ENCODE peak calls at places on chromosome 1, in ten cellular contexts. One of them, this sample, is unnamed.

GRCh38 chr1:221994274-221994698 is 252.4 kb upstream of the DUSP10 start:
- DNase-seq in uterus: no peak
- DNase-seq in suprapubic skin: no peak
- DNase-seq in tibial nerve: no peak
- DNase-seq in sigmoid colon: no peak
- DNase-seq in thyroid gland: no peak
- DNase-seq in prostate gland: no peak
- DNase-seq in esophagus muscularis mucosa: peak
- DNase-seq in right lobe of liver: no peak
- DNase-seq in testis: no peak
- DNase-seq in this sample: no peak

GRCh38 chr1:31815752-31816484 is at the start of gene SPOCD1:
- DNase-seq in uterus: peak
- DNase-seq in suprapubic skin: peak
- DNase-seq in tibial nerve: peak
- DNase-seq in sigmoid colon: peak
- DNase-seq in thyroid gland: peak
- DNase-seq in prostate gland: peak
- DNase-seq in esophagus muscularis mucosa: no peak
- DNase-seq in right lobe of liver: peak
- DNase-seq in testis: peak
- DNase-seq in this sample: peak

GRCh38 chr1:218755128-218755527 is 410.0 kb downstream of the TGFB2 start:
- DNase-seq in uterus: no peak
- DNase-seq in suprapubic skin: no peak
- DNase-seq in tibial nerve: no peak
- DNase-seq in sigmoid colon: no peak
- DNase-seq in thyroid gland: no peak
- DNase-seq in prostate gland: no peak
- DNase-seq in esophagus muscularis mucosa: no peak
- DNase-seq in right lobe of liver: no peak
- DNase-seq in testis: no peak
- DNase-seq in this sample: no peak

GRCh38 chr1:20848162-20848561 is 61.1 kb upstream of the HP1BP3 start:
- DNase-seq in uterus: no peak
- DNase-seq in suprapubic skin: no peak
- DNase-seq in tibial nerve: no peak
- DNase-seq in sigmoid colon: no peak
- DNase-seq in thyroid gland: no peak
- DNase-seq in prostate gland: no peak
- DNase-seq in esophagus muscularis mucosa: no peak
- DNase-seq in right lobe of liver: no peak
- DNase-seq in testis: no peak
- DNase-seq in this sample: no peak

GRCh38 chr1:224456637-224456953 is 22.0 kb upstream of the WDR26 start:
- DNase-seq in uterus: no peak
- DNase-seq in suprapubic skin: no peak
- DNase-seq in tibial nerve: no peak
- DNase-seq in sigmoid colon: no peak
- DNase-seq in thyroid gland: peak
- DNase-seq in prostate gland: no peak
- DNase-seq in esophagus muscularis mucosa: no peak
- DNase-seq in right lobe of liver: no peak
- DNase-seq in testis: no peak
- DNase-seq in this sample: no peak

GRCh38 chr1:66535853-66536252 is 1.9 kb downstream of the SGIP1 start:
- DNase-seq in uterus: no peak
- DNase-seq in suprapubic skin: no peak
- DNase-seq in tibial nerve: no peak
- DNase-seq in sigmoid colon: no peak
- DNase-seq in thyroid gland: no peak
- DNase-seq in prostate gland: no peak
- DNase-seq in esophagus muscularis mucosa: no peak
- DNase-seq in right lobe of liver: no peak
- DNase-seq in testis: no peak
- DNase-seq in this sample: no peak

GRCh38 chr1:183569141-183569540 is 21.1 kb downstream of the NCF2 start:
- DNase-seq in uterus: no peak
- DNase-seq in suprapubic skin: no peak
- DNase-seq in tibial nerve: no peak
- DNase-seq in sigmoid colon: no peak
- DNase-seq in thyroid gland: no peak
- DNase-seq in prostate gland: no peak
- DNase-seq in esophagus muscularis mucosa: no peak
- DNase-seq in right lobe of liver: no peak
- DNase-seq in testis: no peak
- DNase-seq in this sample: no peak

GRCh38 chr1:105137543-105138444 is 1388.1 kb downstream of the AMY1C start:
- DNase-seq in uterus: no peak
- DNase-seq in suprapubic skin: no peak
- DNase-seq in tibial nerve: no peak
- DNase-seq in sigmoid colon: no peak
- DNase-seq in thyroid gland: no peak
- DNase-seq in prostate gland: no peak
- DNase-seq in esophagus muscularis mucosa: no peak
- DNase-seq in right lobe of liver: no peak
- DNase-seq in testis: peak
- DNase-seq in this sample: peak

GRCh38 chr1:30106125-30106524 is 617.3 kb downstream of the MATN1 start:
- DNase-seq in uterus: peak
- DNase-seq in suprapubic skin: no peak
- DNase-seq in tibial nerve: no peak
- DNase-seq in sigmoid colon: no peak
- DNase-seq in thyroid gland: peak
- DNase-seq in prostate gland: peak
- DNase-seq in esophagus muscularis mucosa: no peak
- DNase-seq in right lobe of liver: no peak
- DNase-seq in testis: peak
- DNase-seq in this sample: no peak

GRCh38 chr1:110339427-110340206 is 440 bp downstream of the RBM15 start:
- DNase-seq in uterus: no peak
- DNase-seq in suprapubic skin: no peak
- DNase-seq in tibial nerve: peak
- DNase-seq in sigmoid colon: no peak
- DNase-seq in thyroid gland: peak
- DNase-seq in prostate gland: peak
- DNase-seq in esophagus muscularis mucosa: no peak
- DNase-seq in right lobe of liver: peak
- DNase-seq in testis: peak
- DNase-seq in this sample: no peak

GRCh38 chr1:55010887-55011217 is 12.1 kb downstream of the BSND start:
- DNase-seq in uterus: no peak
- DNase-seq in suprapubic skin: no peak
- DNase-seq in tibial nerve: no peak
- DNase-seq in sigmoid colon: no peak
- DNase-seq in thyroid gland: no peak
- DNase-seq in prostate gland: no peak
- DNase-seq in esophagus muscularis mucosa: no peak
- DNase-seq in right lobe of liver: peak
- DNase-seq in testis: no peak
- DNase-seq in this sample: peak

GRCh38 chr1:32501865-32502264 is 37.0 kb downstream of the ZBTB8B start:
- DNase-seq in uterus: peak
- DNase-seq in suprapubic skin: no peak
- DNase-seq in tibial nerve: peak
- DNase-seq in sigmoid colon: peak
- DNase-seq in thyroid gland: peak
- DNase-seq in prostate gland: peak
- DNase-seq in esophagus muscularis mucosa: no peak
- DNase-seq in right lobe of liver: no peak
- DNase-seq in testis: peak
- DNase-seq in this sample: no peak

GRCh38 chr1:204826970-204827369 is 43.7 kb upstream of the NFASC start:
- DNase-seq in uterus: no peak
- DNase-seq in suprapubic skin: no peak
- DNase-seq in tibial nerve: no peak
- DNase-seq in sigmoid colon: no peak
- DNase-seq in thyroid gland: no peak
- DNase-seq in prostate gland: no peak
- DNase-seq in esophagus muscularis mucosa: no peak
- DNase-seq in right lobe of liver: no peak
- DNase-seq in testis: peak
- DNase-seq in this sample: no peak

GRCh38 chr1:159869173-159869572 is 6.7 kb upstream of the VSIG8 start:
- DNase-seq in uterus: no peak
- DNase-seq in suprapubic skin: no peak
- DNase-seq in tibial nerve: no peak
- DNase-seq in sigmoid colon: no peak
- DNase-seq in thyroid gland: peak
- DNase-seq in prostate gland: no peak
- DNase-seq in esophagus muscularis mucosa: no peak
- DNase-seq in right lobe of liver: no peak
- DNase-seq in testis: no peak
- DNase-seq in this sample: no peak

GRCh38 chr1:161037661-161038522 is 872 bp downstream of the TSTD1 start:
- DNase-seq in uterus: no peak
- DNase-seq in suprapubic skin: no peak
- DNase-seq in tibial nerve: no peak
- DNase-seq in sigmoid colon: no peak
- DNase-seq in thyroid gland: peak
- DNase-seq in prostate gland: peak
- DNase-seq in esophagus muscularis mucosa: no peak
- DNase-seq in right lobe of liver: no peak
- DNase-seq in testis: no peak
- DNase-seq in this sample: no peak

GRCh38 chr1:43389326-43390313 is at the start of the genes MED8 and SZT2:
- DNase-seq in uterus: peak
- DNase-seq in suprapubic skin: peak
- DNase-seq in tibial nerve: peak
- DNase-seq in sigmoid colon: peak
- DNase-seq in thyroid gland: peak
- DNase-seq in prostate gland: peak
- DNase-seq in esophagus muscularis mucosa: peak
- DNase-seq in right lobe of liver: peak
- DNase-seq in testis: peak
- DNase-seq in this sample: peak
- TF ChIP-seq POLR2A in uterus: peak
- TF ChIP-seq POLR2A in suprapubic skin: peak
- TF ChIP-seq POLR2A in tibial nerve: peak
- TF ChIP-seq POLR2A in sigmoid colon: peak
- TF ChIP-seq POLR2A in thyroid gland: peak
- TF ChIP-seq POLR2A in prostate gland: peak
- TF ChIP-seq POLR2A in esophagus muscularis mucosa: peak
- TF ChIP-seq POLR2A in right lobe of liver: peak
- TF ChIP-seq POLR2A in testis: no peak
- TF ChIP-seq POLR2A in this sample: peak

DNA sequence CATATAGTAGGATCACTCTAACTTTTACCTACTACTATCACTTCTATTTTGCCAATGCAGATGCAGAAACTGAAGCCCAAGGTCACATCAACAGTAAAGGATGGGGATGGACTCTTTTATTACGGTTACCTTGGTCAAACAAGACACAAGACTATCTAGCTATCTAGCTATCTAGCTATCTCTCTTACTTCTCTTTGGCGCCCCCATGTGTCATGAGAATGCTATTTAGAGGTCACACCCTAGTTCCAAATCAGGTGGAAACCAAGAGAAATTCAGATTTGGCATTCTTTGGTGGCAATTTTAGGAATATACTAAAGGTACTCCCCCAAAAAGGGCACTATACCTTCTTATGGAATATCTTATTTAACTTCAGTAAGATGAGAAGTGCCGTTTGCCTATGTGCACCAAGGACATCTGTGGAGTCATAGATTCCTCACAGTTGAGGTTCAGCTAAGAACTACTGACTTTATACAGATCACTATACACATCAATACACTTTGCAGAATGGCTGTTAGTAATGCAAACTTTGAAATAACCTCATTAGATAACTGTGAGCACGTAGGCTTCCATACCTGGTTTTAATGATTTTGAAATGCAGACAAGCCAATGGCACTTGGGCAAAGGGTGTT is 6.7 kb downstream of the ZNF648 start:
- DNase-seq in uterus: peak
- DNase-seq in suprapubic skin: no peak
- DNase-seq in tibial nerve: peak
- DNase-seq in sigmoid colon: no peak
- DNase-seq in thyroid gland: peak
- DNase-seq in prostate gland: peak
- DNase-seq in esophagus muscularis mucosa: no peak
- DNase-seq in right lobe of liver: no peak
- DNase-seq in testis: peak
- DNase-seq in this sample: no peak
- TF ChIP-seq CTCF in uterus: no peak
- TF ChIP-seq CTCF in suprapubic skin: peak
- TF ChIP-seq CTCF in tibial nerve: peak
- TF ChIP-seq CTCF in sigmoid colon: peak
- TF ChIP-seq CTCF in thyroid gland: peak
- TF ChIP-seq CTCF in prostate gland: peak
- TF ChIP-seq CTCF in esophagus muscularis mucosa: peak
- TF ChIP-seq CTCF in right lobe of liver: peak
- TF ChIP-seq CTCF in testis: no peak
- TF ChIP-seq CTCF in this sample: peak

DNA sequence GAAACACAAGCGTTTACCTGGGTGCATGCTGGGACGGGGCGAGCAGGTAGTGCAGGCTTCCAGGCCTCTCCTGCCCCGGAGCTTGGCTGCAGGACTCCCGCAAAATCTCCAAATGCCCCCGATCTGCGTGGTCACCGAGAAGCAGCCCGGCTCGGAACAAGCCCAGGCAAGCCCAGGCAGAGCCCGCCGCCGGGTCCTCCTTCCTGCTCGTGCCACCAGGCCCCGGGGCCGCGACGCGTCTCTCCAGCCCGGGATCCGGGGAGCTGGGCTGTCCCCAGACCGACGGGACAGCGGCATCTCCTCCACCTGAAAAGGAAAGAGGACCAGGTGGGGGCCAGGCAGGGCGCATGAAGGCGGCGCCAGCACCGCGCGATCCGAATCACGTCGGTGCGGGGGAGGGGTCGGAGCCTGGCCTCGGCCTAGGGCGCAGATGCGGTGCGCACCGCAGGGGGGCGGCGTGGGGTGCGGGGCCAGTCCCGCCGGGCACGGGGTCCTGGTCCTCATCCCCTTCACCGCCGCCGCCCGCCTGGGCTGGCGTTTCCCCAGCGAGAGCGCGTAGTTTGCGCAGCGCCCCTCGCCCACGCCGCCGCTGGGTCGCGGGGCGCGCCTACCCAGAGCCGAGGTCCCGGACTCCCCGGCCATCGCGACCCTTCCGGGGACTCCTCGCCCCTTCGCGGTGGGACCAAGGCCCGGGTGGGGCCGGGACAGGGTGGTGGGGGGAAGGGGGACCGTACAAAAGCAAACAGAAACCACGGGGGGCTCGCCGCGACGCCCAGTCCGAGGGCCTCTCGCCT is 52.4 kb upstream of the H6PD start:
- DNase-seq in uterus: no peak
- DNase-seq in suprapubic skin: no peak
- DNase-seq in tibial nerve: no peak
- DNase-seq in sigmoid colon: no peak
- DNase-seq in thyroid gland: peak
- DNase-seq in prostate gland: no peak
- DNase-seq in esophagus muscularis mucosa: no peak
- DNase-seq in right lobe of liver: peak
- DNase-seq in testis: peak
- DNase-seq in this sample: peak
- TF ChIP-seq POLR2A in uterus: no peak
- TF ChIP-seq POLR2A in suprapubic skin: no peak
- TF ChIP-seq POLR2A in tibial nerve: no peak
- TF ChIP-seq POLR2A in sigmoid colon: no peak
- TF ChIP-seq POLR2A in thyroid gland: peak
- TF ChIP-seq POLR2A in prostate gland: peak
- TF ChIP-seq POLR2A in esophagus muscularis mucosa: no peak
- TF ChIP-seq POLR2A in right lobe of liver: peak
- TF ChIP-seq POLR2A in testis: no peak
- TF ChIP-seq POLR2A in this sample: no peak

GRCh38 chr1:4075436-4076225 is 175.6 kb upstream of the C1orf174 start:
- DNase-seq in uterus: no peak
- DNase-seq in suprapubic skin: peak
- DNase-seq in tibial nerve: no peak
- DNase-seq in sigmoid colon: peak
- DNase-seq in thyroid gland: no peak
- DNase-seq in prostate gland: no peak
- DNase-seq in esophagus muscularis mucosa: no peak
- DNase-seq in right lobe of liver: no peak
- DNase-seq in testis: no peak
- DNase-seq in this sample: peak
- TF ChIP-seq CTCF in uterus: no peak
- TF ChIP-seq CTCF in suprapubic skin: no peak
- TF ChIP-seq CTCF in tibial nerve: no peak
- TF ChIP-seq CTCF in sigmoid colon: no peak
- TF ChIP-seq CTCF in thyroid gland: no peak
- TF ChIP-seq CTCF in prostate gland: no peak
- TF ChIP-seq CTCF in esophagus muscularis mucosa: no peak
- TF ChIP-seq CTCF in right lobe of liver: no peak
- TF ChIP-seq CTCF in testis: no peak
- TF ChIP-seq CTCF in this sample: no peak